ENCODE peak calls at places on chromosomes 16 and 17, in seven cellular contexts. J, Y, R, W, N, O and G are unnamed samples.

GRCh38 chr17:40962059-40962561 is 4.6 kb downstream of the KRT39 start:
- DNase-seq in N (no peak), R (no peak), Y (no peak), O (no peak), J (no peak), W (no peak), G (no peak)

GRCh38 chr17:31093866-31094599 is 744 bp upstream of the NF1 start:
- DNase-seq in R (no peak), W (no peak), O (peak), Y (no peak), N (no peak), J (no peak), G (no peak)

GRCh38 chr17:9150407-9151090 is 129.2 kb downstream of the NTN1 start:
- DNase-seq in J (no peak), W (no peak), Y (no peak), O (no peak), R (no peak), N (no peak), G (no peak)

GRCh38 chr16:48605518-48606110 is 4.4 kb downstream of the N4BP1 start:
- DNase-seq in O (no peak), J (no peak), R (no peak), Y (no peak), N (no peak), W (no peak), G (no peak)

GRCh38 chr16:1429631-1430030 is 1.2 kb upstream of the PERCC1 start:
- DNase-seq in N (no peak), Y (no peak), O (no peak), J (no peak), W (no peak), R (no peak), G (no peak)

GRCh38 chr16:81876273-81876900 is 97.3 kb downstream of the PLCG2 start:
- DNase-seq in O (no peak), N (no peak), W (no peak), J (no peak), Y (no peak), R (no peak), G (no peak)

GRCh38 chr16:3954411-3954921 is 74.0 kb upstream of the CREBBP start:
- DNase-seq in R (no peak), O (peak), W (no peak), J (no peak), N (no peak), Y (no peak), G (no peak)

GRCh38 chr17:51189628-51190027 is 23.4 kb downstream of the NME2 start:
- DNase-seq in J (no peak), W (no peak), N (no peak), O (no peak), R (no peak), Y (no peak), G (no peak)

GRCh38 chr16:766820-767640 is 6.5 kb downstream of the MSLN start:
- DNase-seq in W (peak), R (no peak), O (no peak), J (no peak), Y (no peak), N (no peak), G (no peak)

GRCh38 chr17:50686494-50687199 is 21.1 kb downstream of the ANKRD40 start:
- DNase-seq in Y (no peak), W (no peak), O (peak), N (no peak), J (no peak), R (no peak), G (no peak)

GRCh38 chr17:44607836-44608690 is 48.2 kb upstream of the MEIOC start:
- DNase-seq in Y (no peak), W (no peak), N (peak), O (peak), J (no peak), R (no peak), G (no peak)

GRCh38 chr17:55294042-55294751 is 29.4 kb downstream of the HLF start:
- DNase-seq in N (no peak), R (no peak), Y (no peak), J (no peak), W (no peak), O (no peak), G (no peak)

GRCh38 chr17:27564463-27564862 is 66.5 kb upstream of the LGALS9 start:
- DNase-seq in O (no peak), J (no peak), R (no peak), Y (no peak), N (no peak), W (peak), G (no peak)

GRCh38 chr16:57394444-57394843 is 10.1 kb upstream of the CCL17 start:
- DNase-seq in N (no peak), W (no peak), O (no peak), R (no peak), J (no peak), Y (no peak), G (no peak)

GRCh38 chr16:30377812-30378235 is 3.2 kb downstream of the MYL11 start:
- DNase-seq in R (peak), O (peak), W (no peak), J (no peak), N (peak), Y (peak), G (peak)

GRCh38 chr16:23182675-23183485 is at the start of gene SCNN1G:
- DNase-seq in O (no peak), J (no peak), N (peak), Y (no peak), W (no peak), R (no peak), G (peak)

GRCh38 chr16:29807426-29808218 is 1.3 kb downstream of the MAZ start:
- DNase-seq in O (peak), W (peak), R (no peak), J (peak), Y (no peak), N (peak), G (peak)

GRCh38 chr17:7763919-7764318 is 46.4 kb downstream of the DNAH2 start:
- DNase-seq in O (no peak), W (no peak), J (no peak), N (no peak), Y (no peak), R (no peak), G (no peak)

GRCh38 chr17:40373324-40373723 is 8.8 kb upstream of the GJD3 start:
- DNase-seq in J (no peak), W (no peak), O (no peak), N (no peak), R (no peak), Y (no peak), G (no peak)

GRCh38 chr17:82489117-82489516 is 30.4 kb upstream of the FOXK2 start:
- DNase-seq in Y (no peak), W (no peak), N (no peak), J (no peak), O (no peak), R (no peak), G (no peak)

GRCh38 chr16:16127469-16128116 is 95.7 kb downstream of the ABCC6 start:
- DNase-seq in W (peak), R (peak), N (peak), Y (peak), J (peak), O (peak), G (peak)

GRCh38 chr17:45792995-45793755 is 9.1 kb downstream of the CRHR1 start:
- DNase-seq in W (peak), R (no peak), O (no peak), Y (no peak), J (no peak), N (no peak), G (no peak)

GRCh38 chr16:66899945-66900688 is 18.6 kb downstream of the CDH16 start:
- DNase-seq in N (peak), R (no peak), W (peak), J (no peak), Y (no peak), O (peak), G (peak)

GRCh38 chr17:40065041-40065770 is 2.4 kb downstream of the THRA start:
- DNase-seq in W (no peak), Y (no peak), O (no peak), N (peak), J (no peak), R (no peak), G (no peak)

GRCh38 chr17:48215583-48216139 is 108.1 kb downstream of the SNX11 start:
- DNase-seq in J (peak), R (no peak), W (peak), N (peak), O (peak), Y (no peak), G (no peak)

GRCh38 chr17:46032909-46033308 is 33.9 kb downstream of the STH start:
- DNase-seq in N (no peak), Y (no peak), J (no peak), O (no peak), R (no peak), W (no peak), G (no peak)

GRCh38 chr17:78495634-78496033 is 81.6 kb downstream of the DNAH17 start:
- DNase-seq in Y (no peak), N (no peak), J (no peak), O (no peak), R (no peak), W (no peak), G (no peak)

GRCh38 chr17:65017375-65017774 is 39.2 kb downstream of the GNA13 start:
- DNase-seq in N (no peak), R (no peak), Y (no peak), W (no peak), O (peak), J (peak), G (no peak)

GRCh38 chr17:1650731-1651558 is 1.3 kb upstream of the RILP start:
- DNase-seq in J (no peak), W (peak), Y (no peak), R (no peak), N (no peak), O (no peak), G (no peak)

GRCh38 chr16:79066621-79067020 is 533.9 kb downstream of the MAF start:
- DNase-seq in J (no peak), N (no peak), Y (no peak), O (no peak), R (no peak), W (no peak), G (no peak)

GRCh38 chr16:79069634-79070033 is 530.9 kb downstream of the MAF start:
- DNase-seq in Y (no peak), R (no peak), N (no peak), J (no peak), O (no peak), W (no peak), G (no peak)

GRCh38 chr16:79067600-79067999 is 532.9 kb downstream of the MAF start:
- DNase-seq in R (no peak), W (no peak), Y (no peak), J (no peak), N (no peak), O (no peak), G (no peak)

GRCh38 chr16:79071424-79071823 is 529.1 kb downstream of the MAF start:
- DNase-seq in Y (no peak), W (no peak), N (no peak), R (no peak), J (no peak), O (no peak), G (no peak)

DNA sequence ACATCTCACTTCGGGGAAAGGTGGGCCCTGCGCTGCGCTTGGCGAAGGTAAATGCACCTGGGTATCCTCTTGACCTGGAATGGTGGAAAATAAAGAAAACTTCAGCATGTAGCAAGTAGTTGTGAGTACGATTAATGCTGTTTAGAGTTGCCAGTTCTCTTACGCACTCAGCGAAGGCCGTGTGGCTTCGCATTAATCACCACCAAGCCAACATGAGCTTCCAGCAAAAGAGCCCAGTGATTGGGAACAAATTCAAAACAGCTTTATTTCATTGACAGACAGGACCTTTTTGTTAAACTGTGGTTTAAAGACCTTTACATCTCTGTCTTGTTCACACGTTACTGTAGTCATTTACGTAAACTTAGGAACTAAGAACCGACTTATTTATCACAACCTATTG is 531.4 kb downstream of the MAF start:
- DNase-seq in N (no peak), R (no peak), W (no peak), Y (no peak), O (no peak), J (no peak), G (no peak)
- TF ChIP-seq POLR2AphosphoS5 in N (no peak), R (no peak), W (no peak), Y (no peak), O (no peak), J (no peak), G (no peak)

GRCh38 chr17:57672971-57673370 is 72.1 kb downstream of the CCDC182 start:
- DNase-seq in O (no peak), Y (no peak), J (peak), W (no peak), R (no peak), N (no peak), G (no peak)

GRCh38 chr17:57675427-57675826 is 69.7 kb downstream of the CCDC182 start:
- DNase-seq in R (no peak), O (no peak), J (peak), W (no peak), N (no peak), Y (no peak), G (no peak)

GRCh38 chr17:57675988-57676387 is 69.1 kb downstream of the CCDC182 start:
- DNase-seq in N (no peak), J (peak), Y (no peak), W (no peak), O (no peak), R (no peak), G (no peak)

GRCh38 chr17:57676543-57676942 is 68.6 kb downstream of the CCDC182 start:
- DNase-seq in R (no peak), W (no peak), J (peak), O (no peak), N (no peak), Y (no peak), G (no peak)

GRCh38 chr17:57674894-57675293 is 70.2 kb downstream of the CCDC182 start:
- DNase-seq in N (no peak), W (no peak), O (no peak), R (no peak), Y (no peak), J (no peak), G (no peak)
- TF ChIP-seq TAF1 in N (no peak), W (no peak), O (no peak), R (no peak), Y (no peak), J (no peak), G (no peak)

GRCh38 chr17:66167189-66167815 is 24.6 kb downstream of the CEP112 start:
- DNase-seq in Y (no peak), J (no peak), O (no peak), N (no peak), W (no peak), R (no peak), G (no peak)
- TF ChIP-seq POLR2AphosphoS5 in Y (no peak), J (no peak), O (no peak), N (no peak), W (no peak), R (no peak), G (no peak)

GRCh38 chr17:29195465-29196081 is 15.4 kb upstream of the MYO18A start:
- DNase-seq in Y (no peak), J (no peak), W (no peak), O (no peak), R (no peak), N (no peak), G (no peak)
- TF ChIP-seq TAF1 in Y (no peak), J (no peak), W (no peak), O (no peak), R (no peak), N (no peak), G (no peak)

GRCh38 chr17:29291163-29291752 is 2.7 kb downstream of the NUFIP2 start:
- DNase-seq in R (peak), N (peak), Y (peak), O (peak), J (no peak), W (no peak), G (peak)
- TF ChIP-seq POLR2AphosphoS5 in R (no peak), N (no peak), Y (no peak), O (no peak), J (no peak), W (no peak), G (no peak)

DNA sequence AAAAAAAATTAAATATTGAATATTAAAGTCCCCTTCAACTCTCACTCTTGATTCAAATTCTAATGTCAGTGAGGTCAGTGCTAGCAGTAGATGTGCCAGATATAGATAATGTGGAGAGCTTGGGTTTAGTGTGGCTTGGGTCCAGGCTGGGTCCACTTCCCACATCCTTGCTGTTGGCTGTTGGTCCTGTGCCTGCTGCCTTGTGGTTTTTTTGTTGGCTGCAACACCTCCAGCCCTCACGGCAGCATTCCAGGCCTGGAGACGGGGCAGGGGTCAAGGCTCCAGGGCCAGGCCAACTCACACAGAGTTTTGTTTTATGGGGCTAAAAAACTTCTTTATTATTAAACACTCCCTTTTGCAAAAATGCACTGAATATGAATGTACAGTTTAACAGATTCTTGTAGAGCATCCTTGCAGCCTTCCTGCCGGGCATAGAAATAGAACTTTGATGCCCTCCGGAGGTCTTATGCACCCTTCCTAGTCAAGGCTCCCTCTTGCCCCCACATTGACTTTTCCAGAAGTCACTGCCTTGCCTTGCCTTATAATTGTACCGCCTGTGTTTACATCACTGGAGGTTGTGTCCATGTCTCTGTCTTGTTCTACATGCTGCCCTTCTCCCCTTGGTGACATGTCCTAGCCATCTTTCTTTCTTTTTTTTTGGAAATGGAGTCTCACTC is 25.5 kb upstream of the MYO15B start:
- DNase-seq in O (no peak), N (no peak), R (no peak), W (no peak), J (no peak), Y (no peak), G (no peak)
- TF ChIP-seq TAF1 in O (no peak), N (no peak), R (no peak), W (no peak), J (no peak), Y (no peak), G (no peak)

GRCh38 chr17:75241143-75241430 is 20.3 kb downstream of the GGA3 start:
- DNase-seq in R (no peak), Y (no peak), N (no peak), J (no peak), O (no peak), W (no peak), G (no peak)

GRCh38 chr17:75241996-75242460 is 19.4 kb downstream of the GGA3 start:
- DNase-seq in R (no peak), N (no peak), O (no peak), W (no peak), Y (no peak), J (no peak), G (no peak)

GRCh38 chr17:75241502-75241901 is 19.9 kb downstream of the GGA3 start:
- DNase-seq in W (no peak), N (no peak), J (no peak), R (no peak), Y (no peak), O (no peak), G (no peak)

GRCh38 chr17:75244133-75244866 is 17.1 kb downstream of the GGA3 start:
- DNase-seq in Y (no peak), W (no peak), O (no peak), J (no peak), N (no peak), R (peak), G (no peak)

GRCh38 chr17:75242461-75243042 is 18.9 kb downstream of the GGA3 start:
- DNase-seq in W (no peak), R (peak), N (no peak), J (no peak), Y (no peak), O (no peak), G (no peak)
- TF ChIP-seq POLR2AphosphoS5 in W (no peak), R (no peak), N (no peak), J (no peak), Y (no peak), O (no peak), G (no peak)

GRCh38 chr16:10172848-10173655 is 9.2 kb downstream of the GRIN2A start:
- DNase-seq in O (no peak), Y (peak), J (no peak), N (no peak), W (no peak), R (no peak), G (no peak)
- TF ChIP-seq TAF1 in O (no peak), Y (no peak), J (no peak), N (no peak), W (no peak), R (no peak), G (no peak)

GRCh38 chr17:28723159-28723835 is 2.7 kb downstream of the TLCD1 start:
- DNase-seq in O (no peak), J (no peak), N (no peak), R (no peak), Y (no peak), W (no peak), G (no peak)
- TF ChIP-seq POLR2AphosphoS5 in O (no peak), J (no peak), N (peak), R (no peak), Y (peak), W (no peak), G (no peak)

DNA sequence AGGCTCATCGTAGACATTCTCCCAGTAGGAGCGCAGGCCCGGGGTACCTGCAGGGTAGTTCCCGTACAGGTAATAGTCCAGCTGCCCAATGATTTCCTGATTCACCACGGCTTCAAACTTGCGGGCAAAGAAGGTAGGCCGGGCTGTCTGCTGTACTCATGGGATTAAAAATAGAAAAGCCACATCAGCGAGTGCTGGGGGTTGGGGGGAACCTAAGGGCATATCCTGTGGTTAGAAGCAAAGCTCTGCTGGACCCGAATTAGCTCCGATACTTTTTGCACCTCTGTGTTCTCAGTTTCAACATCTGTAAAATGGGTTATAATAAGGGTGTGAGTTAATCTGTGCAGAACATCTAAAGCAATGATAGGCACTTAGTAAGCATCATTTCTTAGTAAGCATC is 336.2 kb downstream of the XYLT1 start:
- DNase-seq in W (no peak), R (peak), J (no peak), O (no peak), Y (peak), N (no peak), G (peak)
- TF ChIP-seq TAF1 in W (no peak), R (no peak), J (no peak), O (no peak), Y (no peak), N (no peak), G (no peak)